ENCODE peak calls at places on chromosomes 4 and X, in seven cellular contexts. Q, W, F, G, H, B and L are unnamed samples.

GRCh38 chr4:78512357-78512920 is 39.1 kb upstream of the ANXA3 start:
- DNase-seq in W (no peak), H (no peak), B (no peak), F (no peak), G (no peak), Q (peak), L (peak)

GRCh38 chr4:70667710-70668535 is 1.6 kb upstream of the JCHAIN start:
- DNase-seq in B (no peak), F (no peak), Q (peak), H (peak), G (no peak), W (no peak), L (no peak)

GRCh38 chrX:44580466-44580865 is 37.8 kb upstream of the FUNDC1 start:
- DNase-seq in F (peak), W (no peak), H (no peak), Q (peak), G (no peak), B (peak), L (no peak)

GRCh38 chr4:71239365-71239764 is 99.5 kb upstream of the SLC4A4 start:
- DNase-seq in B (peak), H (no peak), G (no peak), F (no peak), Q (peak), W (no peak), L (no peak)

GRCh38 chr4:111960241-111960667 is 185.0 kb upstream of the FAM241A start:
- DNase-seq in W (no peak), H (peak), Q (no peak), F (peak), B (peak), G (no peak), L (no peak)

GRCh38 chrX:109184506-109185139 is 297.3 kb downstream of the GUCY2F start:
- DNase-seq in W (no peak), H (no peak), B (no peak), Q (no peak), G (no peak), F (no peak), L (no peak)

GRCh38 chr4:147363514-147363913 is 117.4 kb upstream of the EDNRA start:
- DNase-seq in Q (no peak), B (no peak), F (no peak), H (no peak), W (no peak), G (no peak), L (peak)

GRCh38 chr4:86446996-86447395 is 87.1 kb upstream of the MAPK10 start:
- DNase-seq in H (no peak), G (no peak), W (no peak), Q (no peak), F (no peak), B (no peak), L (no peak)

GRCh38 chr4:59553739-59554126 is 1646.4 kb upstream of the ADGRL3 start:
- DNase-seq in Q (no peak), G (no peak), B (peak), W (no peak), H (no peak), F (peak), L (no peak)

GRCh38 chrX:107442914-107443527 is 6.4 kb upstream of the FRMPD3 start:
- DNase-seq in F (no peak), B (peak), Q (no peak), W (no peak), G (no peak), H (no peak), L (peak)

GRCh38 chr4:7359302-7360063 is 75.2 kb downstream of the PSAPL1 start:
- DNase-seq in G (no peak), H (no peak), F (peak), B (no peak), Q (no peak), W (no peak), L (no peak)

GRCh38 chr4:101993002-101993840 is 202.7 kb downstream of the BANK1 start:
- DNase-seq in H (no peak), F (no peak), G (no peak), B (no peak), W (no peak), Q (no peak), L (no peak)
- H3K4me3 ChIP-seq in H (no peak), F (no peak), G (no peak), B (no peak), W (no peak), Q (no peak), L (no peak)

GRCh38 chr4:40307627-40308497 is 27.3 kb upstream of the CHRNA9 start:
- DNase-seq in F (no peak), H (no peak), B (no peak), G (no peak), W (peak), Q (no peak), L (no peak)

GRCh38 chr4:40306991-40307390 is 28.1 kb upstream of the CHRNA9 start:
- DNase-seq in G (no peak), H (no peak), W (no peak), B (no peak), F (no peak), Q (no peak), L (no peak)

GRCh38 chr4:40303751-40304150 is 31.4 kb upstream of the CHRNA9 start:
- DNase-seq in W (no peak), Q (no peak), F (no peak), G (no peak), B (no peak), H (no peak), L (no peak)

GRCh38 chr4:40306203-40306602 is 28.9 kb upstream of the CHRNA9 start:
- DNase-seq in F (no peak), G (no peak), H (no peak), W (no peak), B (no peak), Q (no peak), L (no peak)

GRCh38 chr4:40305329-40306193 is 29.6 kb upstream of the CHRNA9 start:
- DNase-seq in Q (no peak), F (no peak), H (no peak), G (no peak), B (no peak), W (no peak), L (no peak)
- TF ChIP-seq CTCF in Q (no peak), F (no peak), H (no peak), G (no peak), B (no peak), W (no peak), L (no peak)

GRCh38 chr4:82787342-82787741 is 11.3 kb downstream of the SCD5 start:
- DNase-seq in B (peak), Q (no peak), G (no peak), W (no peak), F (no peak), H (no peak), L (no peak)

GRCh38 chr4:82785248-82786003 is 13.2 kb downstream of the SCD5 start:
- DNase-seq in W (no peak), G (no peak), Q (peak), F (peak), H (peak), B (peak), L (no peak)

GRCh38 chr4:82786794-82787193 is 11.8 kb downstream of the SCD5 start:
- DNase-seq in Q (no peak), H (no peak), G (no peak), W (no peak), B (no peak), F (no peak), L (peak)

GRCh38 chr4:82784615-82785247 is 13.9 kb downstream of the SCD5 start:
- DNase-seq in W (no peak), H (no peak), Q (peak), B (peak), F (no peak), G (no peak), L (no peak)

DNA sequence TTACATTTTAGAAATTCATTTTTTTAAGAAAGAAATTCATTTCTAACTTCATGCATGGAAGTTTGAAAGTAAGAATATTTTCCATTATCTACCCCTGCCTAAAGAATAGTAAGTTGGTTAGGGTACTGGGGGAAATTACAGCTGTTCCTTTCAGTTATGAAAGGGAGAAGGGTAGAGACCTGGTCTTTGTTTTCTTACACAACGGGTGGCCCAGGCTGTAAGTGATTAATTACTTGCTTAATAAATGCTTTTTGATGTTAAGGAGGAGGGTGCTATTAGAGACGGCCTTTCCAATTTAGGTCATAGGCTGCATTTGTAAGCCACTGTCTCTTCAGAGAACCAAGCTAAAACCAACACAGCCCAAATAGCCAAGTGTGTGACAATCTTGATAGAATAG is 12.6 kb downstream of the SCD5 start:
- DNase-seq in H (no peak), G (no peak), W (no peak), F (no peak), Q (no peak), B (peak), L (no peak)
- H3K4me3 ChIP-seq in H (no peak), G (no peak), W (no peak), F (peak), Q (no peak), B (no peak), L (no peak)

GRCh38 chrX:8323356-8323755 is 141.3 kb upstream of the VCX3B start:
- DNase-seq in H (no peak), F (peak), G (no peak), W (no peak), Q (no peak), B (peak), L (no peak)
- TF ChIP-seq CTCF in H (no peak), F (no peak), G (peak), W (no peak), Q (no peak), B (peak), L (peak)

GRCh38 chr4:74205559-74205958 is 47.6 kb downstream of the MTHFD2L start:
- DNase-seq in W (no peak), Q (no peak), F (no peak), B (no peak), H (no peak), G (no peak), L (no peak)
- H3K4me3 ChIP-seq in W (no peak), Q (no peak), F (no peak), B (no peak), H (no peak), G (no peak), L (no peak)

DNA sequence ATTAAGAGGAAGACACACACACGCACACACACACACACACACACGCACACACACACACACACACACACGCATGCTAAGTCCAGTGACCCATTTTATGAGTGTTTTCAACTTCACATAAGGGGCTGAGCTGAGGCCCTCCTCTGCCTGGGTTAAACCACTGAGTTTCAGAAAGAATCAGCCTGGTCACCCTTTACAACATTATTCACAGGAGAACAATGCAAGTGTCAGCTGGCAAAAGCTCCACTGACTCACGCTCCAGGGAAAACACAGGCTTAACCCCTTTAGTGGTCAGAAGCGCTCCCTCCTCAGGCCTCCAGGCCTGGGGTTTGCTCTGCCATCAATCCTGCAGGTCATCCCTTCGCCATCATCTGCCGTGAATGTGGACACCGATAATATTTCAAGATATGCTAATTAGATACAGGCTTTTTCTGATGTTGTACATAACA is 46.9 kb downstream of the ACOX3 start:
- DNase-seq in G (no peak), Q (peak), H (peak), W (peak), F (peak), B (peak), L (no peak)
- TF ChIP-seq CTCF in G (no peak), Q (peak), H (peak), W (no peak), F (no peak), B (no peak), L (no peak)

GRCh38 chr4:99868126-99868596 is 26.1 kb downstream of the LAMTOR3 start:
- DNase-seq in Q (peak), F (no peak), H (peak), G (no peak), B (no peak), W (no peak), L (peak)
- H3K4me3 ChIP-seq in Q (no peak), F (no peak), H (no peak), G (no peak), B (no peak), W (no peak), L (no peak)

GRCh38 chrX:24956828-24957227 is 58.9 kb downstream of the ARX start:
- DNase-seq in B (peak), Q (peak), W (no peak), G (no peak), H (no peak), F (peak), L (peak)
- TF ChIP-seq CTCF in B (no peak), Q (no peak), W (no peak), G (no peak), H (no peak), F (no peak), L (no peak)

GRCh38 chr4:81882222-81882621 is 410.5 kb upstream of the RASGEF1B start:
- DNase-seq in G (no peak), W (no peak), F (no peak), B (no peak), Q (no peak), H (no peak), L (no peak)
- H3K4me3 ChIP-seq in G (no peak), W (no peak), F (no peak), B (no peak), Q (no peak), H (no peak), L (no peak)

GRCh38 chrX:2903366-2903765 is 25.8 kb downstream of the ARSD start:
- DNase-seq in W (no peak), G (no peak), B (no peak), H (no peak), F (peak), Q (no peak), L (no peak)
- TF ChIP-seq CTCF in W (no peak), G (peak), B (no peak), H (no peak), F (no peak), Q (no peak), L (no peak)